ENCODE peak calls at places on chromosome 20, in nine cellular contexts. One of them, this sample, is unnamed.

GRCh38 chr20:15257071-15257470 is 919.7 kb upstream of the FLRT3 start:
- DNase-seq in tibial nerve: no peak
- DNase-seq in RWPE2: no peak
- DNase-seq in right cardiac atrium: no peak
- DNase-seq in endodermal cell: no peak
- DNase-seq in CD4-positive, alpha-beta memory T cell: no peak
- DNase-seq in left lung: no peak
- DNase-seq in heart left ventricle: no peak
- DNase-seq in left ventricle myocardium inferior: no peak
- DNase-seq in this sample: no peak

GRCh38 chr20:46552460-46553420 is 2.3 kb upstream of the OCSTAMP start:
- DNase-seq in RWPE2: no peak
- DNase-seq in left ventricle myocardium inferior: no peak
- DNase-seq in endodermal cell: no peak
- DNase-seq in left lung: no peak
- DNase-seq in right cardiac atrium: no peak
- DNase-seq in tibial nerve: no peak
- DNase-seq in heart left ventricle: no peak
- DNase-seq in CD4-positive, alpha-beta memory T cell: peak; percentile 10
- DNase-seq in this sample: no peak

GRCh38 chr20:8322654-8323053 is 190.6 kb downstream of the PLCB1 start:
- DNase-seq in right cardiac atrium: no peak
- DNase-seq in CD4-positive, alpha-beta memory T cell: no peak
- DNase-seq in left lung: no peak
- DNase-seq in heart left ventricle: no peak
- DNase-seq in left ventricle myocardium inferior: no peak
- DNase-seq in endodermal cell: no peak
- DNase-seq in tibial nerve: no peak
- DNase-seq in RWPE2: no peak
- DNase-seq in this sample: no peak

GRCh38 chr20:40997116-40997515 is 31.5 kb upstream of the TOP1 start:
- DNase-seq in right cardiac atrium: no peak
- DNase-seq in endodermal cell: peak; percentile 91
- DNase-seq in left ventricle myocardium inferior: no peak
- DNase-seq in left lung: no peak
- DNase-seq in heart left ventricle: no peak
- DNase-seq in tibial nerve: no peak
- DNase-seq in CD4-positive, alpha-beta memory T cell: no peak
- DNase-seq in RWPE2: no peak
- DNase-seq in this sample: no peak

GRCh38 chr20:3843490-3843889 is 3.1 kb upstream of the MAVS start:
- DNase-seq in heart left ventricle: no peak
- DNase-seq in right cardiac atrium: no peak
- DNase-seq in left lung: peak; percentile 23
- DNase-seq in tibial nerve: no peak
- DNase-seq in endodermal cell: no peak
- DNase-seq in RWPE2: no peak
- DNase-seq in CD4-positive, alpha-beta memory T cell: no peak
- DNase-seq in left ventricle myocardium inferior: no peak
- DNase-seq in this sample: no peak

GRCh38 chr20:6819599-6819998 is 52.1 kb downstream of the BMP2 start:
- DNase-seq in left ventricle myocardium inferior: no peak
- DNase-seq in left lung: no peak
- DNase-seq in RWPE2: no peak
- DNase-seq in heart left ventricle: no peak
- DNase-seq in right cardiac atrium: no peak
- DNase-seq in CD4-positive, alpha-beta memory T cell: no peak
- DNase-seq in endodermal cell: no peak
- DNase-seq in tibial nerve: no peak
- DNase-seq in this sample: no peak

GRCh38 chr20:47126709-47127108 is 229.8 kb downstream of the ZMYND8 start:
- DNase-seq in CD4-positive, alpha-beta memory T cell: no peak
- DNase-seq in left lung: no peak
- DNase-seq in heart left ventricle: no peak
- DNase-seq in left ventricle myocardium inferior: no peak
- DNase-seq in tibial nerve: no peak
- DNase-seq in endodermal cell: no peak
- DNase-seq in right cardiac atrium: no peak
- DNase-seq in RWPE2: no peak
- DNase-seq in this sample: no peak

GRCh38 chr20:21522479-21523397 is 8.9 kb upstream of the NKX2-2 start:
- DNase-seq in endodermal cell: peak; percentile 68
- DNase-seq in left ventricle myocardium inferior: no peak
- DNase-seq in tibial nerve: no peak
- DNase-seq in heart left ventricle: no peak
- DNase-seq in left lung: peak; percentile 76
- DNase-seq in CD4-positive, alpha-beta memory T cell: no peak
- DNase-seq in RWPE2: no peak
- DNase-seq in right cardiac atrium: no peak
- DNase-seq in this sample: no peak

GRCh38 chr20:63979549-63980316 is at the start of gene SAMD10:
- DNase-seq in endodermal cell: peak; percentile 78
- DNase-seq in left ventricle myocardium inferior: no peak
- DNase-seq in heart left ventricle: peak; percentile 58
- DNase-seq in CD4-positive, alpha-beta memory T cell: peak; percentile 61
- DNase-seq in left lung: peak; percentile 77
- DNase-seq in RWPE2: peak; percentile 87
- DNase-seq in tibial nerve: no peak
- DNase-seq in right cardiac atrium: peak; percentile 75
- DNase-seq in this sample: peak; percentile 91

GRCh38 chr20:3084986-3085360 is 449 bp upstream of the AVP start:
- DNase-seq in RWPE2: no peak
- DNase-seq in heart left ventricle: no peak
- DNase-seq in tibial nerve: no peak
- DNase-seq in right cardiac atrium: no peak
- DNase-seq in endodermal cell: no peak
- DNase-seq in left lung: no peak
- DNase-seq in left ventricle myocardium inferior: no peak
- DNase-seq in CD4-positive, alpha-beta memory T cell: no peak
- DNase-seq in this sample: no peak

GRCh38 chr20:60192351-60192750 is 234.1 kb downstream of the CDH26 start:
- DNase-seq in RWPE2: no peak
- DNase-seq in CD4-positive, alpha-beta memory T cell: no peak
- DNase-seq in endodermal cell: no peak
- DNase-seq in heart left ventricle: no peak
- DNase-seq in left lung: no peak
- DNase-seq in tibial nerve: no peak
- DNase-seq in right cardiac atrium: no peak
- DNase-seq in left ventricle myocardium inferior: no peak
- DNase-seq in this sample: no peak

GRCh38 chr20:10501377-10501776 is 66.3 kb downstream of the SLX4IP start:
- DNase-seq in RWPE2: no peak
- DNase-seq in left lung: peak; percentile 71
- DNase-seq in heart left ventricle: no peak
- DNase-seq in left ventricle myocardium inferior: no peak
- DNase-seq in CD4-positive, alpha-beta memory T cell: peak; percentile 11
- DNase-seq in tibial nerve: no peak
- DNase-seq in right cardiac atrium: no peak
- DNase-seq in endodermal cell: no peak
- DNase-seq in this sample: no peak
- H3K27ac ChIP-seq in RWPE2: no peak overlapping the region
- H3K27ac ChIP-seq in left lung: no peak overlapping the region
- H3K27ac ChIP-seq in heart left ventricle: no peak overlapping the region
- H3K27ac ChIP-seq in left ventricle myocardium inferior: no peak overlapping the region
- H3K27ac ChIP-seq in CD4-positive, alpha-beta memory T cell: no peak overlapping the region
- H3K27ac ChIP-seq in tibial nerve: peak overlapping the region; percentile 36
- H3K27ac ChIP-seq in right cardiac atrium: no peak overlapping the region
- H3K27ac ChIP-seq in endodermal cell: no peak overlapping the region
- H3K27ac ChIP-seq in this sample: peak overlapping the region; percentile 23

DNA sequence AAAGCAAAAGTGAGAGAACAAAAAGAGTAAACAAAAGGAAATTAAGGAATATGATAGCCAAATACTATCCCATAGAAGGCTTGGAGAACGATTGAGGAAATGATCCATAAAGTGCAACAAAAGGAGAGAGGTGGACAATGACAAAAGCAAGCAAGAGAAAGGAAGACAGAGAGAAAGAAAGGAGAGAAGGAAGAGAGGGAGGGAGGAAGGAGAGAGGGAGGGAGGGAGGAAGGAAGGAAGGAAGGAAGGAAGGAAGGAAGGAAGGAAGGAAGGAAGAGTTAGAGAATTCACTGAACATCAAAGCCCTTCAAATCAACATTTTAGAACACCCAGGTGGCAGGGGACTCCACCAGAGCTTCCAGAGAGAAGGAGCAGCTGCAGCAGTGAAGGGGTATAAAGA is 185.0 kb downstream of the SYNDIG1 start:
- DNase-seq in endodermal cell: no peak
- DNase-seq in CD4-positive, alpha-beta memory T cell: no peak
- DNase-seq in heart left ventricle: no peak
- DNase-seq in tibial nerve: no peak
- DNase-seq in RWPE2: no peak
- DNase-seq in left lung: no peak
- DNase-seq in right cardiac atrium: no peak
- DNase-seq in left ventricle myocardium inferior: no peak
- DNase-seq in this sample: no peak
- H3K27ac ChIP-seq in endodermal cell: no peak overlapping the region
- H3K27ac ChIP-seq in CD4-positive, alpha-beta memory T cell: no peak overlapping the region
- H3K27ac ChIP-seq in heart left ventricle: no peak overlapping the region
- H3K27ac ChIP-seq in tibial nerve: no peak overlapping the region
- H3K27ac ChIP-seq in RWPE2: no peak overlapping the region
- H3K27ac ChIP-seq in left lung: no peak overlapping the region
- H3K27ac ChIP-seq in right cardiac atrium: no peak overlapping the region
- H3K27ac ChIP-seq in left ventricle myocardium inferior: no peak overlapping the region
- H3K27ac ChIP-seq in this sample: no peak overlapping the region

GRCh38 chr20:23290761-23291574 is 59.6 kb upstream of the NXT1 start:
- DNase-seq in endodermal cell: peak; percentile 27
- DNase-seq in left ventricle myocardium inferior: no peak
- DNase-seq in RWPE2: peak; percentile 29
- DNase-seq in left lung: no peak
- DNase-seq in tibial nerve: no peak
- DNase-seq in CD4-positive, alpha-beta memory T cell: no peak
- DNase-seq in heart left ventricle: no peak
- DNase-seq in right cardiac atrium: no peak
- DNase-seq in this sample: peak; percentile 45

GRCh38 chr20:23289724-23290395 is 60.7 kb upstream of the NXT1 start:
- DNase-seq in tibial nerve: no peak
- DNase-seq in RWPE2: peak; percentile 15
- DNase-seq in left lung: no peak
- DNase-seq in heart left ventricle: no peak
- DNase-seq in endodermal cell: no peak
- DNase-seq in right cardiac atrium: no peak
- DNase-seq in CD4-positive, alpha-beta memory T cell: no peak
- DNase-seq in left ventricle myocardium inferior: no peak
- DNase-seq in this sample: peak; percentile 17

GRCh38 chr20:23293689-23294088 is 56.9 kb upstream of the NXT1 start:
- DNase-seq in left lung: no peak
- DNase-seq in tibial nerve: no peak
- DNase-seq in left ventricle myocardium inferior: peak; percentile 27
- DNase-seq in right cardiac atrium: peak; percentile 60
- DNase-seq in endodermal cell: no peak
- DNase-seq in RWPE2: no peak
- DNase-seq in CD4-positive, alpha-beta memory T cell: no peak
- DNase-seq in heart left ventricle: peak; percentile 42
- DNase-seq in this sample: peak; percentile 51

GRCh38 chr20:23294166-23294565 is 56.4 kb upstream of the NXT1 start:
- DNase-seq in right cardiac atrium: no peak
- DNase-seq in tibial nerve: no peak
- DNase-seq in endodermal cell: no peak
- DNase-seq in RWPE2: peak; percentile 27
- DNase-seq in left ventricle myocardium inferior: no peak
- DNase-seq in CD4-positive, alpha-beta memory T cell: no peak
- DNase-seq in heart left ventricle: no peak
- DNase-seq in left lung: no peak
- DNase-seq in this sample: no peak

GRCh38 chr20:23291575-23292240 is 58.9 kb upstream of the NXT1 start:
- DNase-seq in left lung: no peak
- DNase-seq in CD4-positive, alpha-beta memory T cell: no peak
- DNase-seq in tibial nerve: no peak
- DNase-seq in left ventricle myocardium inferior: no peak
- DNase-seq in heart left ventricle: no peak
- DNase-seq in right cardiac atrium: no peak
- DNase-seq in RWPE2: peak; percentile 34
- DNase-seq in endodermal cell: peak; percentile 25
- DNase-seq in this sample: peak; percentile 44
- H3K27ac ChIP-seq in left lung: no peak overlapping the region
- H3K27ac ChIP-seq in CD4-positive, alpha-beta memory T cell: no peak overlapping the region
- H3K27ac ChIP-seq in tibial nerve: no peak overlapping the region
- H3K27ac ChIP-seq in left ventricle myocardium inferior: no peak overlapping the region
- H3K27ac ChIP-seq in heart left ventricle: no peak overlapping the region
- H3K27ac ChIP-seq in right cardiac atrium: no peak overlapping the region
- H3K27ac ChIP-seq in RWPE2: no peak overlapping the region
- H3K27ac ChIP-seq in endodermal cell: no peak overlapping the region
- H3K27ac ChIP-seq in this sample: no peak overlapping the region

DNA sequence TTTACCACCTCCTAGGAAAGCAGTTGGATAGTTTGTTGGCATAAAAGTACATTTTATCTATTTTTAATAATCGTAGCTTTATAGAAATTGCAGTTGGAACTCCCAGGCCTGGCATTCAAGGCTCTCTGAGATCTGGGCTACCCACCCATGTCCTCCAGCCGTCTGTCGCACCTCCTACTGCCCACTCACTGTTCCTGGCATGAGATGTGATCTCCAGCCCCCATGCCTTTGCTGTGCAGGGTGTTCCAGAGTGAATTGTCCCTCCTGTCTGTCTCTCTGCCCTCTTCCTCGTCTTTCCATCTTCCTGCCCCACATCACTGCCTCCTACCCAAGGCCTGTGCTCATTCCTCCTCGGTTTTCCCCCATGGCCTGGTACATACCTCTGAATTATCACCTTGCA is 50.7 kb downstream of the PTPN1 start:
- DNase-seq in heart left ventricle: no peak
- DNase-seq in CD4-positive, alpha-beta memory T cell: no peak
- DNase-seq in left ventricle myocardium inferior: no peak
- DNase-seq in left lung: no peak
- DNase-seq in right cardiac atrium: no peak
- DNase-seq in endodermal cell: no peak
- DNase-seq in tibial nerve: no peak
- DNase-seq in RWPE2: no peak
- DNase-seq in this sample: no peak
- H3K27ac ChIP-seq in heart left ventricle: no peak overlapping the region
- H3K27ac ChIP-seq in CD4-positive, alpha-beta memory T cell: no peak overlapping the region
- H3K27ac ChIP-seq in left ventricle myocardium inferior: no peak overlapping the region
- H3K27ac ChIP-seq in left lung: peak overlapping the region; percentile 87
- H3K27ac ChIP-seq in right cardiac atrium: no peak overlapping the region
- H3K27ac ChIP-seq in endodermal cell: no peak overlapping the region
- H3K27ac ChIP-seq in tibial nerve: no peak overlapping the region
- H3K27ac ChIP-seq in RWPE2: peak overlapping the region; percentile 93
- H3K27ac ChIP-seq in this sample: no peak overlapping the region

This sample was measured in spleen.